ENCODE peak calls at places on chromosome 14, in five cellular contexts. One of them, this sample, is unnamed.

GRCh38 chr14:96239759-96240158 is 16.3 kb upstream of the BDKRB1 start:
- DNase-seq in fibroblast of pulmonary artery: no peak
- DNase-seq in DND-41: no peak
- DNase-seq in glomerular endothelial cell: no peak
- DNase-seq in activated T-helper 1 cell treated with anti-CD3 and anti-CD28 coated beads, Interleukin-2, amount 50 U/mL, for 16 hours: no peak
- DNase-seq in this sample: no peak

GRCh38 chr14:91586451-91586850 is 76.3 kb upstream of the PPP4R3A start:
- DNase-seq in DND-41: no peak
- DNase-seq in glomerular endothelial cell: no peak
- DNase-seq in activated T-helper 1 cell treated with anti-CD3 and anti-CD28 coated beads, Interleukin-2, amount 50 U/mL, for 16 hours: no peak
- DNase-seq in fibroblast of pulmonary artery: no peak
- DNase-seq in this sample: no peak

GRCh38 chr14:70898346-70898745 is 8.9 kb upstream of the PCNX1 start:
- DNase-seq in DND-41: no peak
- DNase-seq in glomerular endothelial cell: no peak
- DNase-seq in fibroblast of pulmonary artery: no peak
- DNase-seq in activated T-helper 1 cell treated with anti-CD3 and anti-CD28 coated beads, Interleukin-2, amount 50 U/mL, for 16 hours: no peak
- DNase-seq in this sample: no peak

GRCh38 chr14:32896979-32897723 is 41.5 kb upstream of the NPAS3 start:
- DNase-seq in fibroblast of pulmonary artery: peak
- DNase-seq in glomerular endothelial cell: peak
- DNase-seq in activated T-helper 1 cell treated with anti-CD3 and anti-CD28 coated beads, Interleukin-2, amount 50 U/mL, for 16 hours: no peak
- DNase-seq in DND-41: no peak
- DNase-seq in this sample: peak

GRCh38 chr14:67526181-67526580 is 6.9 kb upstream of the PLEKHH1 start:
- DNase-seq in activated T-helper 1 cell treated with anti-CD3 and anti-CD28 coated beads, Interleukin-2, amount 50 U/mL, for 16 hours: no peak
- DNase-seq in DND-41: no peak
- DNase-seq in glomerular endothelial cell: no peak
- DNase-seq in fibroblast of pulmonary artery: no peak
- DNase-seq in this sample: no peak

GRCh38 chr14:54440037-54440436 is 1.1 kb downstream of the CNIH1 start:
- DNase-seq in DND-41: no peak
- DNase-seq in activated T-helper 1 cell treated with anti-CD3 and anti-CD28 coated beads, Interleukin-2, amount 50 U/mL, for 16 hours: no peak
- DNase-seq in glomerular endothelial cell: no peak
- DNase-seq in fibroblast of pulmonary artery: peak
- DNase-seq in this sample: peak

GRCh38 chr14:53610947-53611346 is 345.7 kb downstream of the BMP4 start:
- DNase-seq in fibroblast of pulmonary artery: no peak
- DNase-seq in glomerular endothelial cell: no peak
- DNase-seq in DND-41: no peak
- DNase-seq in activated T-helper 1 cell treated with anti-CD3 and anti-CD28 coated beads, Interleukin-2, amount 50 U/mL, for 16 hours: no peak
- DNase-seq in this sample: no peak

GRCh38 chr14:99418217-99418616 is 62.4 kb downstream of the SETD3 start:
- DNase-seq in DND-41: no peak
- DNase-seq in glomerular endothelial cell: no peak
- DNase-seq in fibroblast of pulmonary artery: no peak
- DNase-seq in activated T-helper 1 cell treated with anti-CD3 and anti-CD28 coated beads, Interleukin-2, amount 50 U/mL, for 16 hours: no peak
- DNase-seq in this sample: no peak

GRCh38 chr14:69570836-69571330 is 3.8 kb downstream of the CCDC177 start:
- DNase-seq in fibroblast of pulmonary artery: no peak
- DNase-seq in DND-41: no peak
- DNase-seq in activated T-helper 1 cell treated with anti-CD3 and anti-CD28 coated beads, Interleukin-2, amount 50 U/mL, for 16 hours: no peak
- DNase-seq in glomerular endothelial cell: no peak
- DNase-seq in this sample: no peak

GRCh38 chr14:52013984-52014600 is 24.7 kb downstream of the RTRAF start:
- DNase-seq in activated T-helper 1 cell treated with anti-CD3 and anti-CD28 coated beads, Interleukin-2, amount 50 U/mL, for 16 hours: no peak
- DNase-seq in fibroblast of pulmonary artery: no peak
- DNase-seq in DND-41: peak
- DNase-seq in glomerular endothelial cell: no peak
- DNase-seq in this sample: no peak

GRCh38 chr14:35827678-35828472 is 1.7 kb downstream of the BRMS1L start:
- DNase-seq in glomerular endothelial cell: no peak
- DNase-seq in activated T-helper 1 cell treated with anti-CD3 and anti-CD28 coated beads, Interleukin-2, amount 50 U/mL, for 16 hours: no peak
- DNase-seq in DND-41: no peak
- DNase-seq in fibroblast of pulmonary artery: no peak
- DNase-seq in this sample: no peak

GRCh38 chr14:29817767-29818166 is 109.9 kb downstream of the PRKD1 start:
- DNase-seq in fibroblast of pulmonary artery: no peak
- DNase-seq in activated T-helper 1 cell treated with anti-CD3 and anti-CD28 coated beads, Interleukin-2, amount 50 U/mL, for 16 hours: no peak
- DNase-seq in glomerular endothelial cell: no peak
- DNase-seq in DND-41: no peak
- DNase-seq in this sample: no peak

GRCh38 chr14:24780278-24780677 is 146.3 kb upstream of the GZMB start:
- DNase-seq in activated T-helper 1 cell treated with anti-CD3 and anti-CD28 coated beads, Interleukin-2, amount 50 U/mL, for 16 hours: no peak
- DNase-seq in glomerular endothelial cell: no peak
- DNase-seq in DND-41: no peak
- DNase-seq in fibroblast of pulmonary artery: no peak
- DNase-seq in this sample: no peak

GRCh38 chr14:35221462-35221861 is 70.7 kb upstream of the PSMA6 start:
- DNase-seq in activated T-helper 1 cell treated with anti-CD3 and anti-CD28 coated beads, Interleukin-2, amount 50 U/mL, for 16 hours: no peak
- DNase-seq in DND-41: no peak
- DNase-seq in fibroblast of pulmonary artery: no peak
- DNase-seq in glomerular endothelial cell: no peak
- DNase-seq in this sample: no peak

GRCh38 chr14:67059576-67059975 is 129.7 kb upstream of the GARIN2 start:
- DNase-seq in glomerular endothelial cell: no peak
- DNase-seq in activated T-helper 1 cell treated with anti-CD3 and anti-CD28 coated beads, Interleukin-2, amount 50 U/mL, for 16 hours: no peak
- DNase-seq in DND-41: no peak
- DNase-seq in fibroblast of pulmonary artery: peak
- DNase-seq in this sample: no peak

GRCh38 chr14:63922696-63923421 is 70.1 kb downstream of the SYNE2 start:
- DNase-seq in activated T-helper 1 cell treated with anti-CD3 and anti-CD28 coated beads, Interleukin-2, amount 50 U/mL, for 16 hours: no peak
- DNase-seq in fibroblast of pulmonary artery: peak
- DNase-seq in glomerular endothelial cell: no peak
- DNase-seq in DND-41: no peak
- DNase-seq in this sample: peak

GRCh38 chr14:71776463-71777359 is 155.5 kb upstream of the RGS6 start:
- DNase-seq in glomerular endothelial cell: no peak
- DNase-seq in DND-41: peak
- DNase-seq in fibroblast of pulmonary artery: peak
- DNase-seq in activated T-helper 1 cell treated with anti-CD3 and anti-CD28 coated beads, Interleukin-2, amount 50 U/mL, for 16 hours: no peak
- DNase-seq in this sample: peak

GRCh38 chr14:69873877-69874780 is 5.1 kb upstream of the SMOC1 start:
- DNase-seq in DND-41: no peak
- DNase-seq in fibroblast of pulmonary artery: peak
- DNase-seq in glomerular endothelial cell: no peak
- DNase-seq in activated T-helper 1 cell treated with anti-CD3 and anti-CD28 coated beads, Interleukin-2, amount 50 U/mL, for 16 hours: no peak
- DNase-seq in this sample: peak